ENCODE peak calls at places on chromosomes 13 and 19, in five cellular contexts. M is BE2C, A is A549, O is fibroblast of lung, B is left ventricle myocardium inferior. Y is an unnamed sample. For H3K4me1, the result is how much of the 10 kb centered on the place peaks cover.

GRCh38 chr19:48147597-48148175 is 22.5 kb downstream of the LIG1 start:
- DNase-seq in M (no peak), A (no peak), O (no peak), B (no peak), Y (peak)

GRCh38 chr13:73715114-73715909 is 418.9 kb downstream of the KLF12 start:
- DNase-seq in M (no peak), A (no peak), O (no peak), B (no peak), Y (no peak)

GRCh38 chr13:38395505-38395803 is 45.8 kb downstream of the UFM1 start:
- DNase-seq in M (no peak), A (no peak), O (no peak), B (no peak), Y (no peak)

GRCh38 chr19:55638864-55639359 is 1.9 kb upstream of the ZNF580 start:
- DNase-seq in M (peak), A (peak), O (peak), B (no peak), Y (peak)

GRCh38 chr13:101258071-101258470 is 158.2 kb downstream of the NALCN start:
- DNase-seq in M (peak), A (peak), O (peak), B (no peak), Y (no peak)

GRCh38 chr19:29966594-29967249 is 24.7 kb downstream of the URI1 start:
- DNase-seq in M (no peak), A (peak), O (peak), B (no peak), Y (no peak)

GRCh38 chr13:24640752-24641151 is 39.5 kb upstream of the ATP12A start:
- DNase-seq in M (no peak), A (no peak), O (no peak), B (no peak), Y (no peak)

GRCh38 chr19:41883463-41883820 is 458 bp downstream of the ARHGEF1 start:
- DNase-seq in M (no peak), A (no peak), O (no peak), B (no peak), Y (peak)

GRCh38 chr19:2532252-2533071 is 56.5 kb downstream of the GADD45B start:
- DNase-seq in M (no peak), A (peak), O (peak), B (no peak), Y (no peak)

GRCh38 chr13:51347099-51347498 is 7.6 kb downstream of the SERPINE3 start:
- DNase-seq in M (no peak), A (no peak), O (no peak), B (no peak), Y (peak)

GRCh38 chr19:10228925-10229324 is 2.2 kb downstream of the S1PR2 start:
- DNase-seq in M (peak), A (peak), O (peak), B (no peak), Y (no peak)

GRCh38 chr19:58577581-58578429 is 4.7 kb upstream of the MZF1 start:
- DNase-seq in M (no peak), A (no peak), O (no peak), B (peak), Y (peak)

GRCh38 chr13:49840266-49840665 is 47.8 kb upstream of the KPNA3 start:
- DNase-seq in M (peak), A (no peak), O (no peak), B (no peak), Y (no peak)

GRCh38 chr13:33112745-33113144 is 96.5 kb downstream of the KL start:
- DNase-seq in M (no peak), A (no peak), O (peak), B (no peak), Y (no peak)

GRCh38 chr19:46863818-46864629 is 3.2 kb downstream of the ARHGAP35 start:
- DNase-seq in M (peak), A (no peak), O (peak), B (no peak), Y (peak)

GRCh38 chr13:52449323-52450011 is 967 bp downstream of the VPS36 start:
- DNase-seq in M (no peak), A (no peak), O (no peak), B (no peak), Y (no peak)

GRCh38 chr13:64704121-64704520 is 2526.0 kb downstream of the PCDH9 start:
- DNase-seq in M (no peak), A (no peak), O (no peak), B (no peak), Y (no peak)

GRCh38 chr19:39474139-39474620 is 6.5 kb upstream of the TIMM50 start:
- DNase-seq in M (peak), A (peak), O (peak), B (peak), Y (peak)

GRCh38 chr13:50991624-50992610 is 82.3 kb downstream of the RNASEH2B start:
- DNase-seq in M (no peak), A (no peak), O (no peak), B (no peak), Y (no peak)

GRCh38 chr19:30362156-30362754 is 9.9 kb upstream of the ZNF536 start:
- DNase-seq in M (no peak), A (no peak), O (no peak), B (no peak), Y (no peak)

GRCh38 chr19:10271543-10272086 is 695 bp downstream of the ICAM1 start:
- DNase-seq in M (no peak), A (no peak), O (no peak), B (no peak), Y (peak)

GRCh38 chr13:34611678-34612077 is 330.4 kb upstream of the NBEA start:
- DNase-seq in M (no peak), A (no peak), O (peak), B (no peak), Y (no peak)

GRCh38 chr19:29596885-29597525 is 9.1 kb upstream of the POP4 start:
- DNase-seq in M (no peak), A (peak), O (peak), B (no peak), Y (no peak)

GRCh38 chr19:17097593-17098126 is 22.1 kb downstream of the MYO9B start:
- DNase-seq in M (no peak), A (peak), O (peak), B (no peak), Y (no peak)

GRCh38 chr13:32629313-32629712 is 43.1 kb downstream of the PDS5B start:
- DNase-seq in M (no peak), A (no peak), O (no peak), B (no peak), Y (no peak)

GRCh38 chr13:110559429-110559943 is 2.0 kb downstream of the RAB20 start:
- DNase-seq in M (no peak), A (no peak), O (peak), B (peak), Y (peak)

GRCh38 chr13:24348797-24349515 is 39.6 kb downstream of the C1QTNF9 start:
- DNase-seq in M (no peak), A (peak), O (no peak), B (no peak), Y (no peak)

GRCh38 chr13:114049026-114049425 is 75.2 kb upstream of the C13orf46 start:
- DNase-seq in M (no peak), A (no peak), O (no peak), B (no peak), Y (peak)

GRCh38 chr13:114046447-114046846 is 72.6 kb upstream of the C13orf46 start:
- DNase-seq in M (no peak), A (no peak), O (no peak), B (no peak), Y (no peak)

GRCh38 chr13:114045113-114045735 is 71.3 kb upstream of the C13orf46 start:
- DNase-seq in M (no peak), A (no peak), O (peak), B (no peak), Y (no peak)

GRCh38 chr13:114048463-114048862 is 74.6 kb upstream of the C13orf46 start:
- DNase-seq in M (no peak), A (no peak), O (no peak), B (no peak), Y (peak)

GRCh38 chr13:114047358-114047881 is 73.5 kb upstream of the C13orf46 start:
- DNase-seq in M (no peak), A (no peak), O (no peak), B (no peak), Y (no peak)
- H3K4me1 ChIP-seq in M (under half), A (under half), O (under half), B (under half), Y (under half)

GRCh38 chr19:942133-942645 is 16.4 kb downstream of the ARID3A start:
- DNase-seq in M (no peak), A (no peak), O (no peak), B (no peak), Y (peak)
- H3K4me1 ChIP-seq in M (under half), A (under half), O (under half), B (under half), Y (under half)

GRCh38 chr19:18608102-18608804 is 1.7 kb upstream of the CRLF1 start:
- DNase-seq in M (no peak), A (no peak), O (no peak), B (no peak), Y (no peak)
- H3K4me1 ChIP-seq in M (under half), A (under half), O (under half), B (half or more), Y (under half)

DNA sequence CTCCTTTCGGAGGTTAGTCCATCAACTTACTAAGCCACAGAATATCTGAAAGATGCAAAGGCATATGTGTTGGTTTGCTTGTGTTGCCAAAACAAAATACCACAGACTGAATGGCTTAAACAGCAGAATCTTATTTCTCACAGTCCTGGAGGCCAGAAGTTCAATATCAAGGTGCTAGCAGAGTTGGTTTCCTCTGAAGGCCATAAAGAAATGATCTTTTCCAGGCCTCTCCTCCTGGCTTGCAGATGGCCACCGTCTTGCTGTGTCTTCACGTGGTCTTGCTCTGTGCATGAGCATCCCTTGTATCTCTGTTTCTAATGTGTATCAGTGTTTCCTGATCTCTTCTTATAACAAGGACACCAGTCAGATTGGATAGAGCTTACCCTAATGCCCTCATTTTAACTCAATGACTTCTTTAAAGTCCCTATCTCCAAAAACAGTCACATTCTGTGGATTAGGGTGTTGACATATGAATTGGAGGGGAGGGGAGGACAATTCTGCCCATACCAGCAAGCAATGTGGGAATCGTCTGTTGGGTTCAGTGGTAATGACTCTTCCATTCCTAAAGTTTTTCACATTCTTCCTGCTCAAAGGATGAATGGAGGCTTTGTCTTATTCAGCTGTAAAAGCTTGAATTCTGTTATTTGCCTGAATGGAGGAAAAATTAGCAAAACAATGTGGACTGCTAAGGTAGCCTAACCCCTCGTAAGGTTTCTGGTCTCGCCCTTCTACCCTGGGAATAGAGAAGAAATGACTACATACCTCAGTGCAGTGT is 715.7 kb downstream of the DIAPH3 start:
- DNase-seq in M (no peak), A (no peak), O (peak), B (no peak), Y (no peak)
- H3K4me1 ChIP-seq in M (half or more), A (under half), O (under half), B (under half), Y (under half)

GRCh38 chr19:8500158-8500557 is 2.3 kb downstream of the PRAM1 start:
- DNase-seq in M (no peak), A (no peak), O (no peak), B (no peak), Y (no peak)

GRCh38 chr19:8499048-8499833 is 3.2 kb downstream of the PRAM1 start:
- DNase-seq in M (no peak), A (no peak), O (no peak), B (no peak), Y (no peak)

GRCh38 chr19:8501968-8502367 is 472 bp downstream of the PRAM1 start:
- DNase-seq in M (no peak), A (no peak), O (no peak), B (no peak), Y (no peak)

GRCh38 chr19:8503506-8503905 is 1.1 kb upstream of the PRAM1 start:
- DNase-seq in M (no peak), A (no peak), O (no peak), B (no peak), Y (peak)

GRCh38 chr19:8501547-8501946 is 893 bp downstream of the PRAM1 start:
- DNase-seq in M (no peak), A (no peak), O (no peak), B (no peak), Y (no peak)
- H3K4me1 ChIP-seq in M (under half), A (under half), O (under half), B (under half), Y (under half)

GRCh38 chr13:99059498-99060070 is 81.7 kb upstream of the DOCK9 start:
- DNase-seq in M (no peak), A (no peak), O (no peak), B (no peak), Y (no peak)
- H3K4me1 ChIP-seq in M (under half), A (half or more), O (under half), B (half or more), Y (under half)

GRCh38 chr13:29239653-29240525 is 355.6 kb downstream of the SLC7A1 start:
- DNase-seq in M (no peak), A (no peak), O (no peak), B (no peak), Y (no peak)
- H3K4me1 ChIP-seq in M (under half), A (under half), O (under half), B (under half), Y (under half)

GRCh38 chr19:14507704-14508246 is 10.4 kb downstream of the DNAJB1 start:
- DNase-seq in M (no peak), A (peak), O (peak), B (no peak), Y (no peak)
- H3K4me1 ChIP-seq in M (under half), A (half or more), O (under half), B (under half), Y (under half)

DNA sequence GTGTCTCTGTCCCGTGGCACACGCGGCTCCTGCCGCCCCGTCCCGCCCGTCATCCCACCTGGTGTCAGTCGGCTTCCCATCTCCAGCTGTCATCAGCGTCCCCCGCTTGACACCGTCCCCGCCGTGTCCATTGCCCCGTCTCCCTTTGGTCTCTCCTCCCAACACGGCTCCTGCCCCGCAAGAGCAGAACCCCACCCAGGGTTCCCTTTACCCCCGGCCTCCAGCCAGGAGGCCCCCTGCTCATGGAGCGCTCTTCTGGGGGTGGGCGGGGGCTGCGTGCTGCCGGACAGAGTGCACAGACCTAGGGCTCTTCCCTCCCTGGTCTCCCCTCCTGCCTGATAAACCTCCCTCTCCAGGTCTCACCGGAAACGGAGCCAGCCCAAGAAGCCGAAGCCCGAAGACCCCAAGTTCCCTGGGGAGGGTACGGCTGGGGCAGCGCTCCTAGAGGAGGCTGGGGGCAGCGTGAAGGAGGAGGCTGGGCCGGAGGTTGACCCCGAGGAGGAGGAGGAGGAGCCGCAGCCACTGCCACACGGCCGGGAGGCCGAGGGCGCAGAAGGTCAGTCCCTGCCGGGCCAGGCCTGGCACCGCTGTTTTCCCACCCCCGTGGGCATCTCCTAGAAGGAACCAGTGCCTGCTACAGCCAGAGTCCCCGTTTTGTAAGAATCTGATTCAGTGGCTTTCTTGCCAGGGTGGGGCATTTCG is 150.5 kb downstream of the KDM4B start:
- DNase-seq in M (no peak), A (no peak), O (no peak), B (no peak), Y (no peak)
- H3K4me1 ChIP-seq in M (under half), A (under half), O (under half), B (under half), Y (under half)

Y was measured in right cardiac atrium.